ENCODE peak calls at places on chromosomes 12 and 14, in six cellular contexts. T is activated CD8-positive, alpha-beta memory T cell treated with anti-CD3 and anti-CD28 coated beads, Interleukin-2, amount 10 ng/mL, durations not matched to agents 7 days and 5 days; A is HCT116; X is T-helper 17 cell; Y is heart left ventricle; E is body of pancreas. P is an unnamed sample.

GRCh38 chr12:16096273-16096849 is 181.1 kb downstream of the SLC15A5 start:
- ATAC-seq in T (no peak), A (no peak), X (no peak), Y (no peak), E (no peak), P (no peak)

GRCh38 chr14:91202234-91202974 is 42.1 kb downstream of the GPR68 start:
- ATAC-seq in T (peak), A (no peak), X (no peak), Y (peak), E (peak), P (no peak)

GRCh38 chr12:51661836-51662235 is 70.8 kb downstream of the SCN8A start:
- ATAC-seq in T (no peak), A (no peak), X (no peak), Y (no peak), E (no peak), P (no peak)

GRCh38 chr12:47029903-47030302 is 49.5 kb upstream of the PCED1B start:
- ATAC-seq in T (no peak), A (no peak), X (peak), Y (no peak), E (no peak), P (no peak)

GRCh38 chr12:76698966-76699365 is 64.9 kb upstream of the ZDHHC17 start:
- ATAC-seq in T (no peak), A (no peak), X (no peak), Y (no peak), E (no peak), P (no peak)

GRCh38 chr14:72947366-72948160 is 21.3 kb downstream of the DCAF4 start:
- ATAC-seq in T (peak), A (no peak), X (no peak), Y (no peak), E (no peak), P (no peak)

GRCh38 chr14:68103841-68104240 is 284.3 kb downstream of the RAD51B start:
- ATAC-seq in T (no peak), A (no peak), X (no peak), Y (no peak), E (peak), P (no peak)

GRCh38 chr12:131114331-131114730 is 160.6 kb downstream of the ADGRD1 start:
- ATAC-seq in T (no peak), A (no peak), X (no peak), Y (no peak), E (no peak), P (no peak)

GRCh38 chr12:52836042-52836466 is 1.9 kb upstream of the KRT79 start:
- ATAC-seq in T (peak), A (no peak), X (no peak), Y (no peak), E (no peak), P (no peak)

GRCh38 chr12:123907021-123907420 is 65.6 kb downstream of the CCDC92 start:
- ATAC-seq in T (no peak), A (no peak), X (no peak), Y (no peak), E (no peak), P (no peak)

GRCh38 chr12:109861689-109862314 is 18.5 kb downstream of the GLTP start:
- ATAC-seq in T (no peak), A (no peak), X (no peak), Y (no peak), E (no peak), P (no peak)

GRCh38 chr14:70354204-70354603 is 5.3 kb downstream of the COX16 start:
- ATAC-seq in T (no peak), A (no peak), X (no peak), Y (no peak), E (no peak), P (no peak)

GRCh38 chr12:58639323-58639934 is 280.9 kb downstream of the LRIG3 start:
- ATAC-seq in T (no peak), A (no peak), X (no peak), Y (no peak), E (no peak), P (no peak)

GRCh38 chr12:111768159-111768895 is 1.6 kb downstream of the ALDH2 start:
- ATAC-seq in T (no peak), A (no peak), X (no peak), Y (no peak), E (no peak), P (no peak)

GRCh38 chr14:97282644-97283403 is 485.6 kb downstream of the VRK1 start:
- ATAC-seq in T (no peak), A (no peak), X (no peak), Y (no peak), E (no peak), P (no peak)

GRCh38 chr12:32027684-32028355 is 68.6 kb downstream of the RESF1 start:
- ATAC-seq in T (no peak), A (no peak), X (no peak), Y (no peak), E (no peak), P (no peak)

GRCh38 chr14:104031384-104031783 is 54.1 kb upstream of the ASPG start:
- ATAC-seq in T (no peak), A (no peak), X (no peak), Y (peak), E (no peak), P (no peak)

GRCh38 chr12:121620328-121620891 is 5.9 kb upstream of the ORAI1 start:
- ATAC-seq in T (no peak), A (no peak), X (no peak), Y (no peak), E (no peak), P (no peak)

GRCh38 chr12:103313894-103314293 is 181.9 kb downstream of the C12orf42 start:
- ATAC-seq in T (no peak), A (no peak), X (no peak), Y (no peak), E (no peak), P (no peak)

GRCh38 chr14:69842671-69843407 is 36.4 kb upstream of the SMOC1 start:
- ATAC-seq in T (no peak), A (no peak), X (no peak), Y (no peak), E (no peak), P (no peak)

GRCh38 chr12:67928621-67929369 is 60.5 kb upstream of the IFNG-AS1 start:
- ATAC-seq in T (no peak), A (no peak), X (no peak), Y (peak), E (peak), P (no peak)

GRCh38 chr12:47770086-47770726 is 2.8 kb upstream of the SLC48A1 start:
- ATAC-seq in T (no peak), A (no peak), X (no peak), Y (no peak), E (no peak), P (no peak)

GRCh38 chr12:109951751-109952150 is 44.4 kb downstream of the GIT2 start:
- ATAC-seq in T (no peak), A (peak), X (no peak), Y (peak), E (peak), P (peak)

GRCh38 chr12:34335819-34336262 is 313.5 kb downstream of the ALG10 start:
- ATAC-seq in T (no peak), A (no peak), X (no peak), Y (no peak), E (no peak), P (no peak)

GRCh38 chr12:11863478-11863906 is 207.2 kb upstream of the BCL2L14 start:
- ATAC-seq in T (no peak), A (no peak), X (no peak), Y (peak), E (peak), P (peak)

GRCh38 chr12:54373619-54374554 is 9.6 kb upstream of the GPR84 start:
- ATAC-seq in T (no peak), A (peak), X (no peak), Y (no peak), E (no peak), P (no peak)

GRCh38 chr12:125185740-125186470 is 120.7 kb downstream of the AACS start:
- ATAC-seq in T (peak), A (peak), X (peak), Y (peak), E (peak), P (peak)

GRCh38 chr12:117068492-117068891 is 30.7 kb downstream of the TESC start:
- ATAC-seq in T (no peak), A (no peak), X (no peak), Y (peak), E (no peak), P (no peak)

GRCh38 chr12:3615862-3616261 is 124.9 kb downstream of the PRMT8 start:
- ATAC-seq in T (no peak), A (no peak), X (no peak), Y (no peak), E (no peak), P (no peak)

GRCh38 chr12:113348849-113349536 is 9.4 kb upstream of the PLBD2 start:
- ATAC-seq in T (no peak), A (no peak), X (no peak), Y (no peak), E (no peak), P (no peak)

GRCh38 chr12:124633954-124634352 is 66.5 kb upstream of the NCOR2 start:
- ATAC-seq in T (no peak), A (no peak), X (no peak), Y (no peak), E (no peak), P (no peak)

GRCh38 chr12:99380701-99381100 is 266.9 kb upstream of the GARIN6 start:
- ATAC-seq in T (no peak), A (no peak), X (no peak), Y (no peak), E (no peak), P (no peak)

GRCh38 chr14:92258934-92259333 is 64.0 kb upstream of the SLC24A4 start:
- ATAC-seq in T (peak), A (peak), X (no peak), Y (no peak), E (no peak), P (no peak)

GRCh38 chr12:68621092-68622081 is 10.7 kb downstream of the RAP1B start:
- ATAC-seq in T (no peak), A (no peak), X (no peak), Y (no peak), E (no peak), P (no peak)

GRCh38 chr12:66735275-66735674 is 56.4 kb upstream of the GRIP1 start:
- ATAC-seq in T (no peak), A (no peak), X (no peak), Y (no peak), E (no peak), P (no peak)